ENCODE peak calls at places on chromosome 3, in six cellular contexts. H, W, B, R, I and M are unnamed samples.

GRCh38 chr3:194682651-194683310 is 2.9 kb upstream of the FAM43A start:
- DNase-seq in H (peak; percentile 87), W (peak; percentile 57), B (peak; percentile 96), R (peak; percentile 79), I (peak; percentile 69), M (peak; percentile 69)

GRCh38 chr3:143171141-143171651 is 51.6 kb downstream of the CHST2 start:
- DNase-seq in H (no peak), W (peak; percentile 15), B (no peak), R (peak; percentile 32), I (no peak), M (no peak)

GRCh38 chr3:127791221-127791913 is 30.9 kb downstream of the MGLL start:
- DNase-seq in H (peak; percentile 66), W (peak; percentile 17), B (peak; percentile 86), R (peak; percentile 76), I (peak; percentile 14), M (no peak)

GRCh38 chr3:98945006-98945626 is 43.6 kb upstream of the DCBLD2 start:
- DNase-seq in H (no peak), W (no peak), B (no peak), R (no peak), I (no peak), M (no peak)

GRCh38 chr3:7025581-7026300 is 164.8 kb downstream of the GRM7 start:
- DNase-seq in H (no peak), W (no peak), B (no peak), R (no peak), I (no peak), M (no peak)

GRCh38 chr3:69011331-69011730 is 2.2 kb downstream of the EOGT start:
- DNase-seq in H (no peak), W (no peak), B (no peak), R (no peak), I (no peak), M (no peak)

GRCh38 chr3:72271215-72271614 is 486.3 kb upstream of the PROK2 start:
- DNase-seq in H (no peak), W (no peak), B (no peak), R (no peak), I (no peak), M (no peak)

GRCh38 chr3:39814007-39814406 is 4.6 kb downstream of the MYRIP start:
- DNase-seq in H (no peak), W (no peak), B (no peak), R (no peak), I (no peak), M (no peak)

GRCh38 chr3:42728056-42728455 is 25.5 kb upstream of the HHATL start:
- DNase-seq in H (no peak), W (no peak), B (peak; percentile 38), R (no peak), I (no peak), M (no peak)

GRCh38 chr3:43540625-43541024 is 81.2 kb downstream of the ANO10 start:
- DNase-seq in H (no peak), W (no peak), B (no peak), R (no peak), I (no peak), M (no peak)

GRCh38 chr3:185484296-185484695 is 14.5 kb downstream of the TMEM41A start:
- DNase-seq in H (no peak), W (no peak), B (no peak), R (no peak), I (no peak), M (no peak)

GRCh38 chr3:126711361-126711760 is 7.3 kb downstream of the CHCHD6 start:
- DNase-seq in H (no peak), W (no peak), B (no peak), R (peak; percentile 15), I (no peak), M (no peak)

GRCh38 chr3:125280966-125281365 is 68.4 kb upstream of the SLC12A8 start:
- DNase-seq in H (peak; percentile 45), W (no peak), B (no peak), R (no peak), I (no peak), M (no peak)

GRCh38 chr3:189773056-189773455 is 141.9 kb downstream of the TP63 start:
- DNase-seq in H (no peak), W (no peak), B (no peak), R (peak; percentile 8), I (no peak), M (no peak)

GRCh38 chr3:177478170-177478859 is 281.0 kb upstream of the TBL1XR1 start:
- DNase-seq in H (peak; percentile 93), W (no peak), B (peak; percentile 77), R (peak; percentile 98), I (no peak), M (no peak)

GRCh38 chr3:161035711-161036110 is 69.4 kb downstream of the B3GALNT1 start:
- DNase-seq in H (no peak), W (no peak), B (no peak), R (no peak), I (no peak), M (no peak)

GRCh38 chr3:42308651-42309050 is 42.7 kb upstream of the CCK start:
- DNase-seq in H (no peak), W (no peak), B (no peak), R (no peak), I (no peak), M (no peak)

GRCh38 chr3:184506579-184506978 is 55.0 kb upstream of the EPHB3 start:
- DNase-seq in H (no peak), W (no peak), B (no peak), R (no peak), I (no peak), M (no peak)

GRCh38 chr3:29064085-29064484 is 216.8 kb upstream of the RBMS3 start:
- DNase-seq in H (no peak), W (no peak), B (no peak), R (peak; percentile 60), I (no peak), M (no peak)

GRCh38 chr3:9352917-9353823 is 9.7 kb upstream of the THUMPD3 start:
- DNase-seq in H (peak; percentile 35), W (peak; percentile 53), B (peak; percentile 85), R (no peak), I (peak; percentile 52), M (peak; percentile 54)

GRCh38 chr3:177724020-177724638 is 526.8 kb upstream of the TBL1XR1 start:
- DNase-seq in H (no peak), W (no peak), B (no peak), R (no peak), I (no peak), M (no peak)

GRCh38 chr3:165624761-165625160 is 212.5 kb downstream of the BCHE start:
- DNase-seq in H (peak; percentile 16), W (no peak), B (no peak), R (no peak), I (no peak), M (no peak)

GRCh38 chr3:16370872-16371740 is 106.1 kb downstream of the OXNAD1 start:
- DNase-seq in H (no peak), W (no peak), B (no peak), R (peak; percentile 79), I (no peak), M (no peak)

GRCh38 chr3:177781686-177782161 is 584.4 kb upstream of the TBL1XR1 start:
- DNase-seq in H (no peak), W (no peak), B (no peak), R (peak; percentile 78), I (no peak), M (no peak)

GRCh38 chr3:107981471-107982111 is 109.2 kb downstream of the CD47 start:
- DNase-seq in H (no peak), W (no peak), B (peak; percentile 91), R (no peak), I (no peak), M (no peak)

GRCh38 chr3:100882571-100882981 is 110.6 kb downstream of the ABI3BP start:
- DNase-seq in H (no peak), W (no peak), B (no peak), R (no peak), I (no peak), M (no peak)

GRCh38 chr3:53846134-53846850 is at the start of the genes CHDH and IL17RB:
- DNase-seq in H (peak; percentile 87), W (peak; percentile 22), B (peak; percentile 84), R (no peak), I (peak; percentile 38), M (peak; percentile 7)

GRCh38 chr3:71402280-71402679 is 181.2 kb downstream of the FOXP1 start:
- DNase-seq in H (no peak), W (no peak), B (no peak), R (no peak), I (no peak), M (no peak)

GRCh38 chr3:172194702-172195392 is 155.5 kb downstream of the FNDC3B start:
- DNase-seq in H (no peak), W (no peak), B (no peak), R (no peak), I (no peak), M (no peak)

GRCh38 chr3:143442761-143443477 is 323.3 kb downstream of the CHST2 start:
- DNase-seq in H (no peak), W (no peak), B (no peak), R (no peak), I (peak; percentile 29), M (no peak)